ENCODE peak calls at places on chromosomes 4 and X, in six cellular contexts. O, P, S, J, K and I are unnamed samples.

GRCh38 chr4:186248643-186249042 is 17.3 kb upstream of the F11 start:
- DNase-seq in O (no peak), P (no peak), S (no peak), J (no peak), K (no peak), I (no peak)

GRCh38 chrX:75746891-75747639 is 38.0 kb downstream of the MAGEE2 start:
- DNase-seq in O (peak), P (peak), S (no peak), J (no peak), K (no peak), I (peak)

GRCh38 chr4:11470709-11471441 is 42.2 kb upstream of the HS3ST1 start:
- DNase-seq in O (no peak), P (no peak), S (no peak), J (no peak), K (no peak), I (no peak)

GRCh38 chr4:107757860-107758476 is 37.9 kb upstream of the PAPSS1 start:
- DNase-seq in O (no peak), P (no peak), S (peak), J (no peak), K (no peak), I (no peak)

GRCh38 chr4:152997235-152997735 is 61.2 kb downstream of the FHDC1 start:
- DNase-seq in O (no peak), P (no peak), S (no peak), J (no peak), K (no peak), I (no peak)

GRCh38 chr4:164501074-164501473 is 252.9 kb upstream of the SMIM31 start:
- DNase-seq in O (no peak), P (peak), S (no peak), J (no peak), K (no peak), I (no peak)

GRCh38 chr4:101169044-101170014 is 178.0 kb downstream of the PPP3CA start:
- DNase-seq in O (no peak), P (peak), S (peak), J (peak), K (no peak), I (peak)

GRCh38 chr4:25536577-25537325 is 118.9 kb upstream of the SLC34A2 start:
- DNase-seq in O (no peak), P (no peak), S (no peak), J (no peak), K (no peak), I (no peak)

GRCh38 chr4:161585011-161585410 is 578.8 kb downstream of the FSTL5 start:
- DNase-seq in O (no peak), P (no peak), S (no peak), J (no peak), K (no peak), I (no peak)

GRCh38 chr4:40507977-40508376 is 121.7 kb downstream of the RBM47 start:
- DNase-seq in O (no peak), P (no peak), S (no peak), J (no peak), K (no peak), I (no peak)

GRCh38 chr4:27057053-27057452 is 196.4 kb downstream of the STIM2 start:
- DNase-seq in O (no peak), P (no peak), S (no peak), J (no peak), K (no peak), I (no peak)

GRCh38 chrX:25034889-25035288 is 19.1 kb upstream of the ARX start:
- DNase-seq in O (no peak), P (peak), S (no peak), J (no peak), K (no peak), I (no peak)

GRCh38 chr4:1300466-1301455 is 11.1 kb downstream of the MAEA start:
- DNase-seq in O (no peak), P (peak), S (no peak), J (no peak), K (peak), I (no peak)

GRCh38 chr4:89837385-89837995 is 529 bp upstream of the SNCA start:
- DNase-seq in O (peak), P (peak), S (peak), J (no peak), K (no peak), I (no peak)

GRCh38 chr4:22434895-22435294 is 81.0 kb downstream of the ADGRA3 start:
- DNase-seq in O (no peak), P (peak), S (no peak), J (peak), K (peak), I (peak)

GRCh38 chr4:53547983-53548382 is 43.3 kb downstream of the LNX1 start:
- DNase-seq in O (no peak), P (no peak), S (no peak), J (no peak), K (no peak), I (peak)

GRCh38 chrX:52979568-52979967 is 21.2 kb upstream of the FAM156A start:
- DNase-seq in O (peak), P (no peak), S (no peak), J (no peak), K (no peak), I (no peak)

GRCh38 chr4:159283697-159284492 is 181.0 kb downstream of the RAPGEF2 start:
- DNase-seq in O (no peak), P (peak), S (no peak), J (peak), K (peak), I (peak)

GRCh38 chrX:1581132-1581531 is 10.3 kb upstream of the AKAP17A start:
- DNase-seq in O (no peak), P (peak), S (peak), J (no peak), K (no peak), I (peak)

GRCh38 chrX:154600962-154601374 is 16.0 kb downstream of the CTAG1A start:
- DNase-seq in O (no peak), P (peak), S (no peak), J (no peak), K (no peak), I (peak)

GRCh38 chr4:66062044-66062443 is 391.8 kb upstream of the EPHA5 start:
- DNase-seq in O (no peak), P (no peak), S (no peak), J (no peak), K (peak), I (no peak)

GRCh38 chrX:110168585-110168984 is 149.3 kb downstream of the AMMECR1 start:
- DNase-seq in O (no peak), P (peak), S (no peak), J (no peak), K (peak), I (no peak)

GRCh38 chrX:118579417-118579816 is 83.8 kb downstream of the DOCK11 start:
- DNase-seq in O (no peak), P (no peak), S (peak), J (no peak), K (no peak), I (no peak)

GRCh38 chrX:147180886-147181285 is 366.3 kb upstream of the CXorf51A start:
- DNase-seq in O (no peak), P (no peak), S (no peak), J (no peak), K (no peak), I (no peak)

GRCh38 chrX:102978594-102978993 is 41.5 kb downstream of the RAB40AL start:
- DNase-seq in O (no peak), P (no peak), S (no peak), J (no peak), K (no peak), I (no peak)

GRCh38 chr4:97317691-97318090 is 825.6 kb downstream of the STPG2 start:
- DNase-seq in O (no peak), P (no peak), S (peak), J (no peak), K (no peak), I (no peak)

GRCh38 chrX:81957900-81958545 is 756.1 kb downstream of the SH3BGRL start:
- DNase-seq in O (no peak), P (no peak), S (peak), J (no peak), K (no peak), I (no peak)

GRCh38 chr4:163911891-163912290 is 417.4 kb downstream of the TMA16 start:
- DNase-seq in O (no peak), P (no peak), S (no peak), J (no peak), K (no peak), I (no peak)

GRCh38 chrX:28576117-28576516 is 11.1 kb upstream of the IL1RAPL1 start:
- DNase-seq in O (no peak), P (no peak), S (no peak), J (no peak), K (no peak), I (no peak)

GRCh38 chrX:64190136-64190740 is 15.3 kb downstream of the AMER1 start:
- DNase-seq in O (no peak), P (no peak), S (no peak), J (no peak), K (no peak), I (no peak)

GRCh38 chr4:16085822-16086221 is 2.0 kb upstream of the PROM1 start:
- DNase-seq in O (no peak), P (no peak), S (no peak), J (no peak), K (no peak), I (no peak)

GRCh38 chr4:184883024-184883423 is 57.3 kb upstream of the ACSL1 start:
- DNase-seq in O (no peak), P (no peak), S (no peak), J (no peak), K (no peak), I (no peak)

GRCh38 chrX:6067600-6067999 is 161.1 kb downstream of the NLGN4X start:
- DNase-seq in O (no peak), P (no peak), S (peak), J (no peak), K (no peak), I (no peak)

GRCh38 chrX:267771-268261 is 13.4 kb upstream of the PLCXD1 start:
- DNase-seq in O (no peak), P (no peak), S (no peak), J (no peak), K (no peak), I (no peak)